ENCODE peak calls at places on chromosome 13, in nine cellular contexts. One of them, this sample, is unnamed.

GRCh38 chr13:71536201-71536600 is 330.8 kb downstream of the DACH1 start:
- DNase-seq in T-cell: no peak
- DNase-seq in CD4-positive, CD25-positive, alpha-beta regulatory T cell: no peak
- DNase-seq in activated T-cell treated with anti-CD3 and anti-CD28 coated beads for 1 hour: no peak
- DNase-seq in head of caudate nucleus: no peak
- DNase-seq in tibial nerve: no peak
- DNase-seq in AG08395: no peak
- DNase-seq in hepatocyte: no peak
- DNase-seq in RPMI7951: no peak
- DNase-seq in this sample: no peak

GRCh38 chr13:20492641-20493040 is 33.0 kb downstream of the CRYL1 start:
- DNase-seq in T-cell: peak
- DNase-seq in activated T-cell treated with anti-CD3 and anti-CD28 coated beads for 1 hour: no peak
- DNase-seq in tibial nerve: no peak
- DNase-seq in RPMI7951: peak
- DNase-seq in CD4-positive, CD25-positive, alpha-beta regulatory T cell: peak
- DNase-seq in hepatocyte: peak
- DNase-seq in AG08395: peak
- DNase-seq in head of caudate nucleus: peak
- DNase-seq in this sample: peak

GRCh38 chr13:104385409-104385808 is 1319.2 kb upstream of the SLC10A2 start:
- DNase-seq in hepatocyte: no peak
- DNase-seq in activated T-cell treated with anti-CD3 and anti-CD28 coated beads for 1 hour: no peak
- DNase-seq in head of caudate nucleus: no peak
- DNase-seq in RPMI7951: no peak
- DNase-seq in tibial nerve: no peak
- DNase-seq in T-cell: no peak
- DNase-seq in AG08395: no peak
- DNase-seq in CD4-positive, CD25-positive, alpha-beta regulatory T cell: no peak
- DNase-seq in this sample: no peak

GRCh38 chr13:95485045-95485517 is 67.4 kb upstream of the CLDN10 start:
- DNase-seq in activated T-cell treated with anti-CD3 and anti-CD28 coated beads for 1 hour: no peak
- DNase-seq in CD4-positive, CD25-positive, alpha-beta regulatory T cell: no peak
- DNase-seq in head of caudate nucleus: no peak
- DNase-seq in AG08395: peak
- DNase-seq in tibial nerve: no peak
- DNase-seq in T-cell: no peak
- DNase-seq in RPMI7951: peak
- DNase-seq in hepatocyte: no peak
- DNase-seq in this sample: no peak

GRCh38 chr13:97199451-97199850 is 22.7 kb upstream of the MBNL2 start:
- DNase-seq in RPMI7951: no peak
- DNase-seq in T-cell: no peak
- DNase-seq in activated T-cell treated with anti-CD3 and anti-CD28 coated beads for 1 hour: no peak
- DNase-seq in head of caudate nucleus: no peak
- DNase-seq in AG08395: no peak
- DNase-seq in hepatocyte: no peak
- DNase-seq in tibial nerve: no peak
- DNase-seq in CD4-positive, CD25-positive, alpha-beta regulatory T cell: no peak
- DNase-seq in this sample: no peak

GRCh38 chr13:21050288-21051197 is 10.8 kb downstream of the LATS2 start:
- DNase-seq in CD4-positive, CD25-positive, alpha-beta regulatory T cell: no peak
- DNase-seq in activated T-cell treated with anti-CD3 and anti-CD28 coated beads for 1 hour: no peak
- DNase-seq in hepatocyte: no peak
- DNase-seq in head of caudate nucleus: no peak
- DNase-seq in AG08395: no peak
- DNase-seq in RPMI7951: no peak
- DNase-seq in T-cell: no peak
- DNase-seq in tibial nerve: no peak
- DNase-seq in this sample: no peak

GRCh38 chr13:33931397-33931987 is 113.5 kb downstream of the RFC3 start:
- DNase-seq in tibial nerve: peak
- DNase-seq in T-cell: no peak
- DNase-seq in head of caudate nucleus: no peak
- DNase-seq in activated T-cell treated with anti-CD3 and anti-CD28 coated beads for 1 hour: no peak
- DNase-seq in hepatocyte: peak
- DNase-seq in RPMI7951: peak
- DNase-seq in AG08395: peak
- DNase-seq in CD4-positive, CD25-positive, alpha-beta regulatory T cell: no peak
- DNase-seq in this sample: no peak

GRCh38 chr13:45879666-45880065 is 28.1 kb upstream of the SIAH3 start:
- DNase-seq in tibial nerve: no peak
- DNase-seq in AG08395: no peak
- DNase-seq in RPMI7951: peak
- DNase-seq in head of caudate nucleus: no peak
- DNase-seq in T-cell: no peak
- DNase-seq in activated T-cell treated with anti-CD3 and anti-CD28 coated beads for 1 hour: no peak
- DNase-seq in hepatocyte: peak
- DNase-seq in CD4-positive, CD25-positive, alpha-beta regulatory T cell: no peak
- DNase-seq in this sample: no peak

GRCh38 chr13:20703785-20704458 is 423 bp downstream of the IL17D start:
- DNase-seq in head of caudate nucleus: peak
- DNase-seq in tibial nerve: no peak
- DNase-seq in T-cell: peak
- DNase-seq in activated T-cell treated with anti-CD3 and anti-CD28 coated beads for 1 hour: peak
- DNase-seq in CD4-positive, CD25-positive, alpha-beta regulatory T cell: peak
- DNase-seq in AG08395: peak
- DNase-seq in RPMI7951: peak
- DNase-seq in hepatocyte: peak
- DNase-seq in this sample: peak

GRCh38 chr13:98155475-98156111 is 12.7 kb downstream of the FARP1 start:
- DNase-seq in RPMI7951: peak
- DNase-seq in AG08395: peak
- DNase-seq in head of caudate nucleus: no peak
- DNase-seq in tibial nerve: no peak
- DNase-seq in hepatocyte: no peak
- DNase-seq in CD4-positive, CD25-positive, alpha-beta regulatory T cell: no peak
- DNase-seq in T-cell: no peak
- DNase-seq in activated T-cell treated with anti-CD3 and anti-CD28 coated beads for 1 hour: no peak
- DNase-seq in this sample: no peak

GRCh38 chr13:40485611-40486517 is 180.6 kb downstream of the FOXO1 start:
- DNase-seq in CD4-positive, CD25-positive, alpha-beta regulatory T cell: peak
- DNase-seq in tibial nerve: no peak
- DNase-seq in hepatocyte: no peak
- DNase-seq in RPMI7951: no peak
- DNase-seq in T-cell: peak
- DNase-seq in activated T-cell treated with anti-CD3 and anti-CD28 coated beads for 1 hour: peak
- DNase-seq in head of caudate nucleus: no peak
- DNase-seq in AG08395: no peak
- DNase-seq in this sample: peak

GRCh38 chr13:35514801-35515502 is 38.5 kb upstream of the MAB21L1 start:
- DNase-seq in head of caudate nucleus: no peak
- DNase-seq in AG08395: no peak
- DNase-seq in RPMI7951: no peak
- DNase-seq in tibial nerve: no peak
- DNase-seq in T-cell: no peak
- DNase-seq in hepatocyte: no peak
- DNase-seq in activated T-cell treated with anti-CD3 and anti-CD28 coated beads for 1 hour: no peak
- DNase-seq in CD4-positive, CD25-positive, alpha-beta regulatory T cell: no peak
- DNase-seq in this sample: no peak

GRCh38 chr13:84645196-84646071 is 763.2 kb upstream of the SLITRK1 start:
- DNase-seq in head of caudate nucleus: no peak
- DNase-seq in tibial nerve: no peak
- DNase-seq in CD4-positive, CD25-positive, alpha-beta regulatory T cell: no peak
- DNase-seq in RPMI7951: no peak
- DNase-seq in hepatocyte: no peak
- DNase-seq in T-cell: no peak
- DNase-seq in activated T-cell treated with anti-CD3 and anti-CD28 coated beads for 1 hour: no peak
- DNase-seq in AG08395: no peak
- DNase-seq in this sample: no peak

GRCh38 chr13:26494591-26494990 is 62.9 kb upstream of the WASF3 start:
- DNase-seq in AG08395: no peak
- DNase-seq in tibial nerve: no peak
- DNase-seq in T-cell: no peak
- DNase-seq in CD4-positive, CD25-positive, alpha-beta regulatory T cell: no peak
- DNase-seq in activated T-cell treated with anti-CD3 and anti-CD28 coated beads for 1 hour: no peak
- DNase-seq in head of caudate nucleus: no peak
- DNase-seq in RPMI7951: no peak
- DNase-seq in hepatocyte: no peak
- DNase-seq in this sample: no peak

GRCh38 chr13:34044660-34045080 is 226.7 kb downstream of the RFC3 start:
- DNase-seq in head of caudate nucleus: no peak
- DNase-seq in hepatocyte: no peak
- DNase-seq in RPMI7951: peak
- DNase-seq in CD4-positive, CD25-positive, alpha-beta regulatory T cell: no peak
- DNase-seq in activated T-cell treated with anti-CD3 and anti-CD28 coated beads for 1 hour: no peak
- DNase-seq in tibial nerve: no peak
- DNase-seq in AG08395: peak
- DNase-seq in T-cell: no peak
- DNase-seq in this sample: no peak

GRCh38 chr13:68749801-68750200 is 1357.8 kb upstream of the ATXN8OS start:
- DNase-seq in T-cell: no peak
- DNase-seq in RPMI7951: no peak
- DNase-seq in activated T-cell treated with anti-CD3 and anti-CD28 coated beads for 1 hour: no peak
- DNase-seq in AG08395: no peak
- DNase-seq in hepatocyte: no peak
- DNase-seq in tibial nerve: no peak
- DNase-seq in CD4-positive, CD25-positive, alpha-beta regulatory T cell: no peak
- DNase-seq in head of caudate nucleus: no peak
- DNase-seq in this sample: no peak

GRCh38 chr13:45511310-45512147 is 46.8 kb downstream of the COG3 start:
- DNase-seq in RPMI7951: peak
- DNase-seq in AG08395: peak
- DNase-seq in hepatocyte: peak
- DNase-seq in head of caudate nucleus: no peak
- DNase-seq in tibial nerve: peak
- DNase-seq in T-cell: peak
- DNase-seq in activated T-cell treated with anti-CD3 and anti-CD28 coated beads for 1 hour: no peak
- DNase-seq in CD4-positive, CD25-positive, alpha-beta regulatory T cell: peak
- DNase-seq in this sample: peak

GRCh38 chr13:54949735-54950134 is 1921.1 kb downstream of the OLFM4 start:
- DNase-seq in tibial nerve: no peak
- DNase-seq in hepatocyte: no peak
- DNase-seq in T-cell: no peak
- DNase-seq in RPMI7951: peak
- DNase-seq in head of caudate nucleus: no peak
- DNase-seq in CD4-positive, CD25-positive, alpha-beta regulatory T cell: no peak
- DNase-seq in activated T-cell treated with anti-CD3 and anti-CD28 coated beads for 1 hour: no peak
- DNase-seq in AG08395: no peak
- DNase-seq in this sample: no peak

GRCh38 chr13:45325806-45326205 is 15.2 kb downstream of the TPT1 start:
- DNase-seq in CD4-positive, CD25-positive, alpha-beta regulatory T cell: no peak
- DNase-seq in hepatocyte: peak
- DNase-seq in T-cell: no peak
- DNase-seq in AG08395: peak
- DNase-seq in tibial nerve: peak
- DNase-seq in RPMI7951: peak
- DNase-seq in activated T-cell treated with anti-CD3 and anti-CD28 coated beads for 1 hour: no peak
- DNase-seq in head of caudate nucleus: peak
- DNase-seq in this sample: no peak

GRCh38 chr13:44437356-44438233 is 64.0 kb downstream of the SERP2 start:
- DNase-seq in RPMI7951: peak
- DNase-seq in AG08395: peak
- DNase-seq in head of caudate nucleus: no peak
- DNase-seq in tibial nerve: no peak
- DNase-seq in activated T-cell treated with anti-CD3 and anti-CD28 coated beads for 1 hour: no peak
- DNase-seq in CD4-positive, CD25-positive, alpha-beta regulatory T cell: peak
- DNase-seq in hepatocyte: no peak
- DNase-seq in T-cell: no peak
- DNase-seq in this sample: peak

GRCh38 chr13:99985886-99986527 is 4.4 kb downstream of the ZIC2 start:
- DNase-seq in CD4-positive, CD25-positive, alpha-beta regulatory T cell: no peak
- DNase-seq in activated T-cell treated with anti-CD3 and anti-CD28 coated beads for 1 hour: no peak
- DNase-seq in hepatocyte: no peak
- DNase-seq in AG08395: no peak
- DNase-seq in tibial nerve: no peak
- DNase-seq in RPMI7951: no peak
- DNase-seq in T-cell: no peak
- DNase-seq in head of caudate nucleus: no peak
- DNase-seq in this sample: no peak

GRCh38 chr13:51844862-51845573 is at the start of gene TMEM272:
- DNase-seq in hepatocyte: peak
- DNase-seq in T-cell: peak
- DNase-seq in activated T-cell treated with anti-CD3 and anti-CD28 coated beads for 1 hour: no peak
- DNase-seq in RPMI7951: peak
- DNase-seq in CD4-positive, CD25-positive, alpha-beta regulatory T cell: peak
- DNase-seq in tibial nerve: no peak
- DNase-seq in head of caudate nucleus: peak
- DNase-seq in AG08395: peak
- DNase-seq in this sample: no peak

GRCh38 chr13:38624822-38625221 is 62.1 kb upstream of the FREM2 start:
- DNase-seq in AG08395: no peak
- DNase-seq in activated T-cell treated with anti-CD3 and anti-CD28 coated beads for 1 hour: no peak
- DNase-seq in head of caudate nucleus: no peak
- DNase-seq in tibial nerve: no peak
- DNase-seq in hepatocyte: no peak
- DNase-seq in T-cell: no peak
- DNase-seq in CD4-positive, CD25-positive, alpha-beta regulatory T cell: no peak
- DNase-seq in RPMI7951: no peak
- DNase-seq in this sample: no peak